ENCODE peak calls at places on chromosome 12, in five cellular contexts. One of them, this sample, is unnamed.

GRCh38 chr12:92871121-92871520 is 58.0 kb downstream of the EEA1 start:
- DNase-seq in ELF-1: no peak
- DNase-seq in amniotic epithelial cell: no peak
- DNase-seq in stimulated activated CD4-positive, alpha-beta T cell treated with anti-CD3 and anti-CD28 coated beads, Interleukin-12 subunit alpha, Interleukin-12 subunit beta, amount 100 ng/mL, for 4 hours: no peak
- DNase-seq in WERI-Rb-1: no peak
- DNase-seq in this sample: no peak

GRCh38 chr12:65446901-65447300 is 168.4 kb downstream of the MSRB3 start:
- DNase-seq in ELF-1: no peak
- DNase-seq in amniotic epithelial cell: no peak
- DNase-seq in stimulated activated CD4-positive, alpha-beta T cell treated with anti-CD3 and anti-CD28 coated beads, Interleukin-12 subunit alpha, Interleukin-12 subunit beta, amount 100 ng/mL, for 4 hours: no peak
- DNase-seq in WERI-Rb-1: no peak
- DNase-seq in this sample: no peak

GRCh38 chr12:122310636-122311035 is 44.3 kb upstream of the VPS33A start:
- DNase-seq in ELF-1: no peak
- DNase-seq in amniotic epithelial cell: no peak
- DNase-seq in stimulated activated CD4-positive, alpha-beta T cell treated with anti-CD3 and anti-CD28 coated beads, Interleukin-12 subunit alpha, Interleukin-12 subunit beta, amount 100 ng/mL, for 4 hours: no peak
- DNase-seq in WERI-Rb-1: no peak
- DNase-seq in this sample: no peak

GRCh38 chr12:4037747-4038312 is 164.6 kb upstream of the PARP11 start:
- DNase-seq in ELF-1: peak; percentile 20
- DNase-seq in amniotic epithelial cell: peak; percentile 44
- DNase-seq in stimulated activated CD4-positive, alpha-beta T cell treated with anti-CD3 and anti-CD28 coated beads, Interleukin-12 subunit alpha, Interleukin-12 subunit beta, amount 100 ng/mL, for 4 hours: no peak
- DNase-seq in WERI-Rb-1: peak; percentile 49
- DNase-seq in this sample: peak; percentile 66

GRCh38 chr12:29164477-29165163 is 15.5 kb downstream of the FAR2 start:
- DNase-seq in ELF-1: no peak
- DNase-seq in amniotic epithelial cell: peak; percentile 76
- DNase-seq in stimulated activated CD4-positive, alpha-beta T cell treated with anti-CD3 and anti-CD28 coated beads, Interleukin-12 subunit alpha, Interleukin-12 subunit beta, amount 100 ng/mL, for 4 hours: no peak
- DNase-seq in WERI-Rb-1: no peak
- DNase-seq in this sample: no peak

GRCh38 chr12:52243264-52243773 is 10.3 kb downstream of the KRT7 start:
- DNase-seq in ELF-1: peak; percentile 51
- DNase-seq in amniotic epithelial cell: peak; percentile 26
- DNase-seq in stimulated activated CD4-positive, alpha-beta T cell treated with anti-CD3 and anti-CD28 coated beads, Interleukin-12 subunit alpha, Interleukin-12 subunit beta, amount 100 ng/mL, for 4 hours: no peak
- DNase-seq in WERI-Rb-1: no peak
- DNase-seq in this sample: no peak

GRCh38 chr12:106135781-106136180 is 3.0 kb downstream of the NUAK1 start:
- DNase-seq in ELF-1: no peak
- DNase-seq in amniotic epithelial cell: peak; percentile 65
- DNase-seq in stimulated activated CD4-positive, alpha-beta T cell treated with anti-CD3 and anti-CD28 coated beads, Interleukin-12 subunit alpha, Interleukin-12 subunit beta, amount 100 ng/mL, for 4 hours: no peak
- DNase-seq in WERI-Rb-1: no peak
- DNase-seq in this sample: no peak

GRCh38 chr12:54222609-54223008 is 33.8 kb upstream of the SMUG1 start:
- DNase-seq in ELF-1: no peak
- DNase-seq in amniotic epithelial cell: peak; percentile 96
- DNase-seq in stimulated activated CD4-positive, alpha-beta T cell treated with anti-CD3 and anti-CD28 coated beads, Interleukin-12 subunit alpha, Interleukin-12 subunit beta, amount 100 ng/mL, for 4 hours: no peak
- DNase-seq in WERI-Rb-1: no peak
- DNase-seq in this sample: no peak

GRCh38 chr12:15788266-15789214 is 648 bp downstream of the EPS8 start:
- DNase-seq in ELF-1: peak; percentile 71
- DNase-seq in amniotic epithelial cell: peak; percentile 60
- DNase-seq in stimulated activated CD4-positive, alpha-beta T cell treated with anti-CD3 and anti-CD28 coated beads, Interleukin-12 subunit alpha, Interleukin-12 subunit beta, amount 100 ng/mL, for 4 hours: peak; percentile 2
- DNase-seq in WERI-Rb-1: peak; percentile 42
- DNase-seq in this sample: peak; percentile 89

GRCh38 chr12:127230843-127231260 is 1036.1 kb upstream of the TMEM132C start:
- DNase-seq in ELF-1: no peak
- DNase-seq in amniotic epithelial cell: peak; percentile 76
- DNase-seq in stimulated activated CD4-positive, alpha-beta T cell treated with anti-CD3 and anti-CD28 coated beads, Interleukin-12 subunit alpha, Interleukin-12 subunit beta, amount 100 ng/mL, for 4 hours: no peak
- DNase-seq in WERI-Rb-1: no peak
- DNase-seq in this sample: no peak

This sample was measured in endodermal cell.